ENCODE peak calls at places on chromosomes 6 and 20, in four cellular contexts. One of them, this sample, is unnamed.

GRCh38 chr6:154219250-154219649 is 137.4 kb downstream of the IPCEF1 start:
- DNase-seq in heart left ventricle: no peak
- DNase-seq in cardiac muscle cell: no peak
- DNase-seq in prostate gland: no peak
- DNase-seq in this sample: no peak

GRCh38 chr6:19838442-19839236 is 1.5 kb downstream of the ID4 start:
- DNase-seq in heart left ventricle: peak
- DNase-seq in cardiac muscle cell: no peak
- DNase-seq in prostate gland: peak
- DNase-seq in this sample: no peak

GRCh38 chr6:142165227-142165626 is 18.2 kb downstream of the VTA1 start:
- DNase-seq in heart left ventricle: no peak
- DNase-seq in cardiac muscle cell: no peak
- DNase-seq in prostate gland: no peak
- DNase-seq in this sample: no peak

GRCh38 chr6:1524040-1524480 is 85.7 kb upstream of the FOXC1 start:
- DNase-seq in heart left ventricle: peak
- DNase-seq in cardiac muscle cell: peak
- DNase-seq in prostate gland: peak
- DNase-seq in this sample: peak

GRCh38 chr6:135403584-135403983 is 94.0 kb downstream of the AHI1 start:
- DNase-seq in heart left ventricle: no peak
- DNase-seq in cardiac muscle cell: no peak
- DNase-seq in prostate gland: no peak
- DNase-seq in this sample: no peak

GRCh38 chr6:144797881-144798589 is 512.9 kb downstream of the UTRN start:
- DNase-seq in heart left ventricle: no peak
- DNase-seq in cardiac muscle cell: peak
- DNase-seq in prostate gland: no peak
- DNase-seq in this sample: no peak

GRCh38 chr6:41278699-41279405 is 7.6 kb downstream of the TREM1 start:
- DNase-seq in heart left ventricle: peak
- DNase-seq in cardiac muscle cell: peak
- DNase-seq in prostate gland: peak
- DNase-seq in this sample: peak

GRCh38 chr20:47343007-47343472 is 13.5 kb downstream of the ZMYND8 start:
- DNase-seq in heart left ventricle: no peak
- DNase-seq in cardiac muscle cell: no peak
- DNase-seq in prostate gland: no peak
- DNase-seq in this sample: no peak

GRCh38 chr6:136644597-136644952 is 94.4 kb upstream of the MAP7 start:
- DNase-seq in heart left ventricle: no peak
- DNase-seq in cardiac muscle cell: no peak
- DNase-seq in prostate gland: no peak
- DNase-seq in this sample: no peak

GRCh38 chr6:103729658-103730057 is 1130.1 kb downstream of the HACE1 start:
- DNase-seq in heart left ventricle: no peak
- DNase-seq in cardiac muscle cell: no peak
- DNase-seq in prostate gland: no peak
- DNase-seq in this sample: no peak

GRCh38 chr6:4687989-4688947 is 87.9 kb upstream of the CDYL start:
- DNase-seq in heart left ventricle: no peak
- DNase-seq in cardiac muscle cell: peak
- DNase-seq in prostate gland: no peak
- DNase-seq in this sample: no peak

GRCh38 chr6:3561745-3562144 is 104.9 kb upstream of the SLC22A23 start:
- DNase-seq in heart left ventricle: no peak
- DNase-seq in cardiac muscle cell: peak
- DNase-seq in prostate gland: no peak
- DNase-seq in this sample: no peak

GRCh38 chr6:47674673-47675072 is 23.7 kb upstream of the ADGRF4 start:
- DNase-seq in heart left ventricle: no peak
- DNase-seq in cardiac muscle cell: no peak
- DNase-seq in prostate gland: no peak
- DNase-seq in this sample: peak

GRCh38 chr6:24899647-24900325 is 36.0 kb downstream of the RIPOR2 start:
- DNase-seq in heart left ventricle: no peak
- DNase-seq in cardiac muscle cell: peak
- DNase-seq in prostate gland: no peak
- DNase-seq in this sample: no peak

GRCh38 chr6:137033828-137034227 is 10.9 kb downstream of the IL20RA start:
- DNase-seq in heart left ventricle: no peak
- DNase-seq in cardiac muscle cell: no peak
- DNase-seq in prostate gland: no peak
- DNase-seq in this sample: no peak

GRCh38 chr6:94511502-94512088 is 1065.7 kb upstream of the MANEA start:
- DNase-seq in heart left ventricle: no peak
- DNase-seq in cardiac muscle cell: no peak
- DNase-seq in prostate gland: no peak
- DNase-seq in this sample: no peak

GRCh38 chr6:7701212-7701834 is 24.6 kb upstream of the BMP6 start:
- DNase-seq in heart left ventricle: no peak
- DNase-seq in cardiac muscle cell: peak
- DNase-seq in prostate gland: no peak
- DNase-seq in this sample: no peak

GRCh38 chr6:32074996-32075532 is 34.1 kb downstream of the TNXB start:
- DNase-seq in heart left ventricle: no peak
- DNase-seq in cardiac muscle cell: no peak
- DNase-seq in prostate gland: no peak
- DNase-seq in this sample: no peak

GRCh38 chr20:59723607-59724456 is 119.5 kb downstream of the PHACTR3 start:
- DNase-seq in heart left ventricle: no peak
- DNase-seq in cardiac muscle cell: no peak
- DNase-seq in prostate gland: no peak
- DNase-seq in this sample: no peak

GRCh38 chr6:139152088-139152891 is 17.4 kb downstream of the HECA start:
- DNase-seq in heart left ventricle: no peak
- DNase-seq in cardiac muscle cell: no peak
- DNase-seq in prostate gland: no peak
- DNase-seq in this sample: no peak

GRCh38 chr6:84466521-84466920 is 239.1 kb upstream of the CEP162 start:
- DNase-seq in heart left ventricle: no peak
- DNase-seq in cardiac muscle cell: peak
- DNase-seq in prostate gland: no peak
- DNase-seq in this sample: peak

GRCh38 chr6:27161115-27161514 is 86.4 kb upstream of the PRSS16 start:
- DNase-seq in heart left ventricle: no peak
- DNase-seq in cardiac muscle cell: no peak
- DNase-seq in prostate gland: no peak
- DNase-seq in this sample: no peak

GRCh38 chr20:37202267-37202943 is 23.1 kb upstream of the MROH8 start:
- DNase-seq in heart left ventricle: no peak
- DNase-seq in cardiac muscle cell: peak
- DNase-seq in prostate gland: peak
- DNase-seq in this sample: no peak

GRCh38 chr6:135280375-135281136 is 99.4 kb downstream of the MYB start:
- DNase-seq in heart left ventricle: no peak
- DNase-seq in cardiac muscle cell: peak
- DNase-seq in prostate gland: no peak
- DNase-seq in this sample: no peak

GRCh38 chr6:123527406-123527805 is 109.3 kb downstream of the TRDN start:
- DNase-seq in heart left ventricle: no peak
- DNase-seq in cardiac muscle cell: no peak
- DNase-seq in prostate gland: no peak
- DNase-seq in this sample: no peak

GRCh38 chr20:36384022-36384619 is 78.0 kb downstream of the DLGAP4 start:
- DNase-seq in heart left ventricle: no peak
- DNase-seq in cardiac muscle cell: peak
- DNase-seq in prostate gland: no peak
- DNase-seq in this sample: peak

GRCh38 chr20:58982406-58983114 is 1.5 kb downstream of the NELFCD start:
- DNase-seq in heart left ventricle: peak
- DNase-seq in cardiac muscle cell: no peak
- DNase-seq in prostate gland: no peak
- DNase-seq in this sample: no peak

GRCh38 chr6:79421707-79422484 is 115.3 kb downstream of the LCA5 start:
- DNase-seq in heart left ventricle: peak
- DNase-seq in cardiac muscle cell: peak
- DNase-seq in prostate gland: no peak
- DNase-seq in this sample: peak

GRCh38 chr20:58433759-58434158 is 44.7 kb downstream of the VAPB start:
- DNase-seq in heart left ventricle: no peak
- DNase-seq in cardiac muscle cell: peak
- DNase-seq in prostate gland: no peak
- DNase-seq in this sample: no peak

GRCh38 chr6:21767891-21768659 is 174.5 kb downstream of the SOX4 start:
- DNase-seq in heart left ventricle: no peak
- DNase-seq in cardiac muscle cell: peak
- DNase-seq in prostate gland: no peak
- DNase-seq in this sample: no peak

GRCh38 chr6:47306887-47307286 is 2.8 kb downstream of the TNFRSF21 start:
- DNase-seq in heart left ventricle: no peak
- DNase-seq in cardiac muscle cell: peak
- DNase-seq in prostate gland: no peak
- DNase-seq in this sample: no peak

GRCh38 chr6:147161974-147162495 is 42.2 kb upstream of the STXBP5 start:
- DNase-seq in heart left ventricle: no peak
- DNase-seq in cardiac muscle cell: peak
- DNase-seq in prostate gland: no peak
- DNase-seq in this sample: no peak

GRCh38 chr20:51966296-51966971 is 164.1 kb upstream of the SALL4 start:
- DNase-seq in heart left ventricle: peak
- DNase-seq in cardiac muscle cell: peak
- DNase-seq in prostate gland: peak
- DNase-seq in this sample: peak

GRCh38 chr20:61042501-61043385 is 209.3 kb upstream of the CDH4 start:
- DNase-seq in heart left ventricle: no peak
- DNase-seq in cardiac muscle cell: no peak
- DNase-seq in prostate gland: no peak
- DNase-seq in this sample: no peak

GRCh38 chr6:94623586-94623985 is 953.7 kb upstream of the MANEA start:
- DNase-seq in heart left ventricle: no peak
- DNase-seq in cardiac muscle cell: no peak
- DNase-seq in prostate gland: no peak
- DNase-seq in this sample: no peak

GRCh38 chr6:73728548-73729205 is 32.7 kb downstream of the CD109 start:
- DNase-seq in heart left ventricle: no peak
- DNase-seq in cardiac muscle cell: no peak
- DNase-seq in prostate gland: no peak
- DNase-seq in this sample: no peak

GRCh38 chr20:24124951-24125650 is 136.5 kb upstream of the GGTLC1 start:
- DNase-seq in heart left ventricle: no peak
- DNase-seq in cardiac muscle cell: no peak
- DNase-seq in prostate gland: no peak
- DNase-seq in this sample: no peak

DNA sequence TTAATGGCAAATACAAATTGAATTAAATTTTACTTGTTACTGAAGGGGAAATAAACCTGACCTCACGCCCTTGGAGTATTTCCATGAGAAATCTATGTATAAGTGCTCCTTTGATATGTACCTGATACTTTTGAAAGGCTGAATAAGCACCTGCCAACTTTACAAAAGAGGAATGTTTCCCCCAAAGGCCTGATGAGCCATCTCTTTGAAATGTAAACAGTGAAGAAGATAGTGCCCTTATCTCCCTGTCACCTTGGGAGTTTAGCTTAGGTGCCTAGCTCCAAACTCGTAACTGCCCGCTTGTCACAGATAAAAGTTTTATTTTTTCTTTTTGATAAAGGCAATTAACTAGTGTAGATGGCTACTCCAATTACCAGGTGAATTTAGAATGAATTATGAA is 1.1 kb upstream of the ZNF343 start:
- DNase-seq in heart left ventricle: no peak
- DNase-seq in cardiac muscle cell: no peak
- DNase-seq in prostate gland: no peak
- DNase-seq in this sample: no peak
- H3K4me3 ChIP-seq in heart left ventricle: peak
- H3K4me3 ChIP-seq in cardiac muscle cell: peak
- H3K4me3 ChIP-seq in prostate gland: no peak
- H3K4me3 ChIP-seq in this sample: peak

DNA sequence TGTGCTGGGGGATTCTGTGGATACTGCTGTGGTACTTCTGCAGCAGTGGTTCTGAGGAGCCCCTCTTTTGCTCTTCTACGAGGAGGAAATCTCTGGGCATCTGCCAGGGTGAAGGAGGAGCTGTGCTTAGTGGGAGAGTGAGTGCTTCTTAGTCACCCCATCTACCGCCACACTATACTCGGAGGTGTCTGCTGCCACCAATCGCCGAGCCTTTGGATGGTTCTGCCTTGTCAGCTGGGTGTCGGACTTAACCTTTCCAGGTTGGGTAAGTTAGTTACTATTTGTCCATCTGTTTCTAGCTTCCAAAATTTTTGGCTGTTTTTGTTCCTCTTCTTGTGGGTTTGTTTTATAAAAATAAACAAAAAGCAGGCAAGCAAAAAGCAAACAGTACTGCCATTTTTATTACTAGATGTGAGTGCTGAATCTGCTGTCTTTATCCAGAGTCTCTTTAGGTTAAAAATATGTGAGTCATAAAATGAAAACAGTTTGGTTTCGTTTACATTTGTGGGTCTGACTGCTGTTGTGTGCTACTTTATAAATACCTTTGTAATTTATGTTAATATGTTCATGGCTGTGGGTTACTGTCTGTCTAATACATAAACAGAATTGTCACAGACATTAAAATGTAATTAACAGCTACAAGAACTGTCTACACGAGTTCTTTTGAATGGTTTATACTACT is 89.1 kb downstream of the ARID1B start:
- DNase-seq in heart left ventricle: no peak
- DNase-seq in cardiac muscle cell: peak
- DNase-seq in prostate gland: peak
- DNase-seq in this sample: no peak
- TF ChIP-seq CTCF in heart left ventricle: peak
- TF ChIP-seq CTCF in cardiac muscle cell: no peak
- TF ChIP-seq CTCF in prostate gland: no peak
- TF ChIP-seq CTCF in this sample: peak

DNA sequence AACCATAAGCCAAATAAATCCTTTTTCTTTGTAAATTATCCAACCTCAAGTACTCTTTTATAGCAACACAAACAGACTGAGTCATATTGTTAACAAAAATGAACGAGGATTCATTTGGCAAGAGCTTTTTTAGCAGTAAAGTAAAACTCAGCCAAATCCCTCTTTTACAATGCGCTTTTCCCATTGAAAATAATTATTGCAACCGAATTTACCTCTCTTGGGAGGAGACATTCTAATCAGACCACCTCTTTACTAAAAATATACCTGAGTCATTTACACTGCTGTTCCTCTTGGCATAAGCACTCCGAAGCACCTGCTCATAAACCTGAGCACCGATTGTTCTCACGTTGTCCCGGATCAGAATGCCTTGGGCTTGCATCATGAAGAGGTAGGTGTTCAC is 57.4 kb downstream of the B4GALT5 start:
- DNase-seq in heart left ventricle: no peak
- DNase-seq in cardiac muscle cell: no peak
- DNase-seq in prostate gland: peak
- DNase-seq in this sample: peak
- H3K4me3 ChIP-seq in heart left ventricle: no peak
- H3K4me3 ChIP-seq in cardiac muscle cell: no peak
- H3K4me3 ChIP-seq in prostate gland: no peak
- H3K4me3 ChIP-seq in this sample: no peak

GRCh38 chr6:122372647-122373046 is 26.8 kb upstream of the HSF2 start:
- DNase-seq in heart left ventricle: no peak
- DNase-seq in cardiac muscle cell: peak
- DNase-seq in prostate gland: no peak
- DNase-seq in this sample: no peak
- TF ChIP-seq CTCF in heart left ventricle: peak
- TF ChIP-seq CTCF in cardiac muscle cell: no peak
- TF ChIP-seq CTCF in prostate gland: no peak
- TF ChIP-seq CTCF in this sample: peak